ENCODE peak calls at places on chromosome 18, in eight cellular contexts. T, M, I, Z, R, N, W and C are unnamed samples.

GRCh38 chr18:13374468-13375301 is 156.1 kb downstream of the LDLRAD4 start:
- DNase-seq in Z (no peak), M (no peak), I (no peak), W (no peak), N (no peak), R (peak), T (no peak), C (peak)

GRCh38 chr18:75269140-75269676 is 58.6 kb downstream of the TSHZ1 start:
- DNase-seq in R (no peak), I (no peak), T (no peak), Z (no peak), N (no peak), W (no peak), M (no peak), C (no peak)

GRCh38 chr18:50696436-50696835 is 123.4 kb downstream of the MRO start:
- DNase-seq in N (no peak), T (no peak), M (no peak), Z (no peak), R (no peak), I (no peak), W (no peak), C (no peak)

GRCh38 chr18:52903858-52904257 is 563.9 kb downstream of the DCC start:
- DNase-seq in Z (peak), T (peak), I (peak), R (peak), N (no peak), M (no peak), W (peak), C (no peak)

GRCh38 chr18:22983175-22983574 is 50.0 kb downstream of the RBBP8 start:
- DNase-seq in Z (no peak), M (no peak), W (no peak), I (peak), N (no peak), T (peak), R (peak), C (no peak)

GRCh38 chr18:66560092-66560491 is 43.8 kb downstream of the CDH19 start:
- DNase-seq in W (no peak), T (peak), Z (peak), M (no peak), N (no peak), I (peak), R (peak), C (no peak)

GRCh38 chr18:79717059-79717458 is 37.5 kb downstream of the CTDP1 start:
- DNase-seq in M (no peak), R (no peak), N (no peak), I (no peak), T (no peak), W (no peak), Z (no peak), C (no peak)

GRCh38 chr18:3585656-3586509 is 135.9 kb downstream of the TGIF1 start:
- DNase-seq in W (peak), N (no peak), I (peak), M (peak), R (peak), Z (peak), T (peak), C (peak)

GRCh38 chr18:11660691-11661090 is 28.4 kb upstream of the GNAL start:
- DNase-seq in I (no peak), Z (no peak), R (no peak), N (no peak), W (peak), M (no peak), T (no peak), C (no peak)

GRCh38 chr18:35144628-35145027 is 96.2 kb upstream of the ZNF397 start:
- DNase-seq in T (no peak), M (no peak), I (no peak), W (no peak), N (no peak), Z (no peak), R (no peak), C (no peak)

GRCh38 chr18:77985486-77985885 is 735.8 kb downstream of the GALR1 start:
- DNase-seq in M (no peak), W (no peak), I (no peak), T (no peak), R (no peak), N (no peak), Z (no peak), C (no peak)

GRCh38 chr18:78113445-78113844 is 863.8 kb downstream of the GALR1 start:
- DNase-seq in R (no peak), W (no peak), Z (no peak), I (no peak), M (no peak), N (no peak), T (no peak), C (no peak)

GRCh38 chr18:8300749-8301148 is 308.5 kb upstream of the RAB12 start:
- DNase-seq in N (no peak), W (no peak), R (no peak), T (no peak), I (no peak), Z (no peak), M (no peak), C (no peak)

GRCh38 chr18:45887585-45887984 is 62.1 kb downstream of the SIGLEC15 start:
- DNase-seq in W (no peak), R (no peak), T (no peak), I (no peak), Z (no peak), M (no peak), N (no peak), C (no peak)

GRCh38 chr18:79625924-79626561 is 53.6 kb upstream of the CTDP1 start:
- DNase-seq in I (no peak), T (no peak), R (no peak), M (no peak), N (no peak), Z (peak), W (no peak), C (no peak)

GRCh38 chr18:59051470-59052165 is 88.1 kb upstream of the SEC11C start:
- DNase-seq in I (no peak), T (peak), R (no peak), W (no peak), N (no peak), Z (peak), M (no peak), C (no peak)

GRCh38 chr18:10682368-10682714 is 156.5 kb downstream of the NAPG start:
- DNase-seq in I (no peak), R (no peak), N (no peak), W (no peak), Z (no peak), M (no peak), T (no peak), C (peak)

GRCh38 chr18:14086459-14087231 is 45.6 kb downstream of the ZNF519 start:
- DNase-seq in N (no peak), T (peak), M (no peak), Z (no peak), W (no peak), R (peak), I (peak), C (no peak)

GRCh38 chr18:50465211-50466153 is 90.6 kb downstream of the SKA1 start:
- DNase-seq in Z (no peak), M (no peak), T (peak), I (no peak), N (no peak), W (no peak), R (no peak), C (no peak)

GRCh38 chr18:9474983-9475642 is at the start of gene RALBP1:
- DNase-seq in R (peak), W (peak), I (peak), N (peak), M (peak), Z (peak), T (peak), C (peak)
- TF ChIP-seq CTCF in R (no peak), W (no peak), I (peak), N (no peak), M (no peak), Z (peak), T (no peak), C (peak)

GRCh38 chr18:28637897-28638296 is 461.0 kb upstream of the CDH2 start:
- DNase-seq in W (no peak), I (no peak), Z (no peak), M (no peak), T (no peak), N (no peak), R (peak), C (no peak)
- TF ChIP-seq CTCF in W (no peak), I (no peak), Z (no peak), M (no peak), T (no peak), N (no peak), R (peak), C (no peak)

GRCh38 chr18:43869451-43870008 is 592.2 kb upstream of the SYT4 start:
- DNase-seq in N (no peak), T (peak), Z (no peak), I (peak), W (no peak), R (peak), M (no peak), C (no peak)
- TF ChIP-seq CTCF in N (no peak), T (no peak), Z (no peak), I (no peak), W (no peak), R (no peak), M (no peak), C (no peak)

GRCh38 chr18:70931942-70932814 is 643.3 kb downstream of the SOCS6 start:
- DNase-seq in R (peak), I (peak), M (no peak), N (no peak), T (peak), W (no peak), Z (no peak), C (no peak)
- TF ChIP-seq CTCF in R (no peak), I (peak), M (peak), N (peak), T (peak), W (no peak), Z (peak), C (peak)

DNA sequence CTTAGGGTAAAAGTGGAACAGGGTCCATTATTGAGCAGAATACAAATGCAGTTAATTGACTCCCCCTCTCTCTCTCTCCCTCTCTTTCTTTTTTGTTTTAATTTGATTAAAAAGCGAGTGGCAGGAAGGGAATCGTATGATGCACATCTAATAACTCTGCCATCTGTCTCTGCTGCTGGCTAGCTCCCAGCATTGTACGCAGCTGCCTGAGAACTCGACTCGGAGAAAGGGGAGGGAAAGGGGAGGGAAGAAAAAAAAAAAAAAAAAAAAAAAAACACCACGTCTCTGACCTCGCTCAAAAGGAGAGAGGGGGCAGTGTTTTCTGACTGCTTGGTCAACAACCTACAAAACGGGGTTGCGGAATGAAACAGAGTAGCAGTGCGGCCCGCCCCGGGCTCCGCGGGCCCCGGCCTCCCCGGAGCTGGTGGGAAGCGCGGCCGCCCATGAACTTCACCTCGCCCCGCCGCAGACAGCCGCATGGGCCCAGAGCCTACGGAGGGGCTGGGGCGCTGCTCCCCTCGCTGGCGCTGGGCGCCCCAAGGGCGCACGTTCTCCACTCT is 265.7 kb downstream of the TCF4 start:
- DNase-seq in N (peak), W (peak), I (peak), Z (peak), R (peak), M (peak), T (peak), C (peak)
- TF ChIP-seq CTCF in N (no peak), W (no peak), I (no peak), Z (no peak), R (peak), M (no peak), T (no peak), C (no peak)

GRCh38 chr18:56787392-56787791 is 136.2 kb downstream of the WDR7 start:
- DNase-seq in I (no peak), R (no peak), M (no peak), T (no peak), Z (no peak), N (no peak), W (no peak), C (no peak)

GRCh38 chr18:56785006-56785405 is 133.8 kb downstream of the WDR7 start:
- DNase-seq in M (no peak), W (no peak), I (no peak), Z (no peak), R (no peak), N (no peak), T (no peak), C (no peak)

GRCh38 chr18:56789889-56790180 is 138.7 kb downstream of the WDR7 start:
- DNase-seq in Z (no peak), R (no peak), I (no peak), T (no peak), W (no peak), M (no peak), N (no peak), C (no peak)

DNA sequence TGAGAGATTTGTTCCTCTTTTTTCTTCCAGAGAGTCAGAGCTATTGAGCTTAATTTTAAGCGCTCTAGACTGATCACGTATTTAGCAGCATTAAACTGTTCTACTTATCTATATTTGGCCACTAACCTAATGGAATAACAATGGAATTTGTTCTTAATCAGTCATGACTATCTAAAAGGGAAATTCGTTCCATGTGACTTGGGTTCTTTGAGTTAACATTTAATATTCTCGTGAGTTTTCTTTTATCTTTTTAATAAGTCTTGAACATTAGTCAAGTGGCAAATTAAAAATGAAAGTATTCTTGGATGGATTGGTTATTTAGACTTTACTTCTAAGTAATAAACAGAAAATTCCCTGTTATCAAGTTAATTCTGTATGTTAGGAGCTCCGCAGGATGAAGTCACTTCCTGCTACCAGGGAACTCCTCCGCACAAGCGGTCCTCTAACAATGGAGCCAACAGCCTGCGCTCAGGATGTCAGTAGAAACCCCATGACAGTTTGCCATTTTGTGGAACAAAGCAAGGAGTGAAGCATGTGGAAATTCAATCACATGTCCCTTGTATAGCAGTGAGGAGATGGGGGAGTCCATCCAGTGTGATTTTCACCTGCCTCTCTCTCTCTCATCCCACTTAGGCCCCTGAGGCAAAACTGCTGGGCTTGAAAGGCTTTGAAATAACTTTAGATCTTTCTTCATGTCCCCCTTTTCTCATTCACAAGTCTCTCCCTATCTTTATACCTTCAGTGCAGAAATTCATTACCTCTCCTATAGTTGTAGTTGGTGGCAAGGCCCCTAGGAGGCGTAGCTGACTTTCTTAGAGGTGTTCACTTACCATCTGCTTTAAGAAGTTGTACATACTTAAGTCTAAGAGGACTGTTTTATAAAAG is 138.1 kb downstream of the WDR7 start:
- DNase-seq in T (peak), N (no peak), I (peak), Z (no peak), W (no peak), R (peak), M (no peak), C (no peak)
- TF ChIP-seq CTCF in T (peak), N (peak), I (peak), Z (peak), W (no peak), R (peak), M (peak), C (peak)

DNA sequence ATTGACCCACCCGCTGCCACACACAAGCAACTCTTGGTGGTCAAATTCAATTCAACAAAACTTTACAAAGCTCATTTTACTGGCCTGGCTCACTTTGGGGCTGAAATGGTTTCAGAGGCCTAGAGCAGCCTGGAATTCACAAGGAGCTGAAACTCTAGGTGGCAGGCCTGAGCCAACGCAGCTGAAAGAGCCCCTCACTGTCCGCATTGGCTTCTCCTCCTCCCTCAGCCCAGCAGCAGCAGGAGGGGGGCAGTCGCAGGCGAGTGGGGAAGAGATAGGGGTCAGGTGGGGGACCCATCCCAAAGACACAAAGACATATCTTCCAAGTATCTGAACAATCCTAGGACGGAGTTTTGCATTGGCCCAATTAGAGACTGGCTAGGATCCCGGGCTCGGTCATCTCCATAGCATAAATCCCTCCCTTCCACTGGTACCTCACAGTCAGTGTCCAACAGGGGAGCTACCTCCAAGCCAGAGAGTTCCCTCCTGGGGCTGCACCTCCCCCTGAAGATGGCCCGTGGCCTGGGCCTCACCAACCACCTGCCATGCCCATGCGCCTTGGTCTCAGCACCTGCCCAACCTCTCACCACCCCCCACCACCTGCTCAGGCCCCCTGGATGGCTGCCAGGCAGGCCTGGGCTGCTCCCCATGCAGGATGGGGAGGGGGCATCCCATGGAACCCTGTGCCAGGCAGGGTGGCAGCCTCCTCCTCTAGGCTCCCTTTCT is 113.4 kb downstream of the ZBTB7C start:
- DNase-seq in W (no peak), T (no peak), N (no peak), I (no peak), Z (no peak), M (no peak), R (peak), C (peak)
- TF ChIP-seq CTCF in W (no peak), T (no peak), N (no peak), I (peak), Z (no peak), M (no peak), R (peak), C (peak)

DNA sequence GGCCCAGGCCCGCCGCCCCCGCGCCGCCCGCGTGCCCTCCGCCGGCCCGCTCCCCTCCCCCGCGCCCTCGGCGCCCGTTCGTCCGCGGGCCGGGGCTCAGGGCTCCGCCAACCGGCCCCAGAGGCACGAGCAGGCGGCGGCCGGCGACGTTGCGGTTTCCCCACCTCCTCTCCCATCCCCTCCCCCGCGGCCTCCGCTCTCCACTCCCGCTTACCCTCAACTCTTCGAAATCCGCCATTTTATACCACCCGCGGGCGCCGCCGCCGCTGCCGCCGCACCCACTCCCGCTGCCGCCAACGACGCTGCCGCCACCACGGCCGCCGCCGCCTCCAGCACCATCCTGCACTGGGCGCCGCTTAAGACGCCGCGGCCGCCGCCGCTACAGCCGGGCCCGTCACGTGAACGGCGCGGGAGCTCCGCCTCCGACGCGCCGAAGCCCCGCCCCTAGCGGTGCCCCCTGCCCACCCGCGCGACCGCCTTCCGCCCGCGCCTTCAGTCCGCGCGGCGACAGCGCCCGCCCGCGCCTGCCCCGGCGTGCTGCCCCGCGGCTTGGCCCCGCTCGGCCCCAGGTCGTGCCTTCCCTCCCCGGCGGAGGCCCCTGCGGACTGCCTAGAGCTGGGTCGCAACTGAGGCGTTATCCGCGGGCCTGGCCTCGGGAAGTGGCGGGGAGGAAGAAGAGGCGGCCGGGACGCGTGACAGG is at the start of the genes KATNAL2 and PIAS2:
- DNase-seq in W (peak), M (peak), Z (peak), R (peak), I (peak), T (peak), N (peak), C (peak)
- TF ChIP-seq CTCF in W (no peak), M (no peak), Z (no peak), R (no peak), I (no peak), T (no peak), N (no peak), C (no peak)

DNA sequence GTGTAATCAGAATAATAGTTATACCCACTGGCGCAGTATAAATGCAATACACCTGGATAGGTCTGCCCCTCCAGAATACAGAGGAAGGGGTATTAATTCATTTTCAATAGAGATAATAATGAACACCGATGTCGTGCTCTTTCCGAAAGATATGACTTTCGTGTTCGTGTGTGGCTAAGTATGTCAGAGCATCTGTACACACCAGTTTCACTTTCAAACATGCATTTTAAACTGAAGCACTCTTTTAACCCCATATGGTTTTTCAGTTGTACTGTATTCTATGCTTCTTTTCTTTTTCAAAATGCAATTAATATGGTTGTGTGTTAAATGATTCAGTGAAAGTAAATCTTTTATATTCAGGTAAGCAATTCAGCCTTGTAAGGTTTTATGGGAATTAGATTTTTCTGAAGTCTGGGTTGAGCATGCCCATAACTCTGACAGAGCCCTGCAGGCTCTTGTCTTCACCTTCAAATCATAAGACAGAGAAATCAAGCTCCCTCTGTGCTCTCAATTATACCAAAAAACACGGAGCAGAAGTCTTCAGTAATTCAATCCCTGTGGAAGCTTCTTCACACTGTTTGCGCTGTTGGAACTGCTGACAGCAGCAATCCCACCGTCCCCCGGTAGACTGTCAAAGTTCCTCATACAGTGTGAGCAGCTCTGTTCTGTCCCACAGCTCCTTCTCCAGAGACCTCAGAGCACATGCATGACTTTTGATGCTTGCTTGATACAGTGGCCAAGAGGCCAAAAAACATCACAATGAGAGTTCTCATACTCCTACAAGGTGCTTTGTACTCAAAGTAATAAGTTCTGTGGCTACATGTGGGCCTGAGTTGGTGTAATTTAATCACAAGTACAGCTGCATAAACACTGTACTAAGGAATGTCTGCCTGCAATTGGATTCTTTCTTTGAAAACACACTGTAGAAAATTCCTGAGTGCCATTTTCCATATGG is 186.9 kb downstream of the ZNF521 start:
- DNase-seq in T (no peak), W (no peak), R (peak), N (peak), I (peak), Z (no peak), M (no peak), C (no peak)
- TF ChIP-seq CTCF in T (no peak), W (no peak), R (peak), N (no peak), I (no peak), Z (no peak), M (no peak), C (peak)